ENCODE peak calls at places on chromosomes 6 and 20, in seven cellular contexts. K is neural progenitor cell; G is CD8-positive, alpha-beta memory T cell; D is adrenal gland; Q is neuronal stem cell; Z is CD8-positive, alpha-beta T cell; S is CD4-positive, alpha-beta memory T cell. Y is an unnamed sample. For H3K9me3, the result is how much of the 10 kb centered on the place peaks cover.

GRCh38 chr20:49323622-49324238 is 45.9 kb upstream of the ZNFX1 start:
- DNase-seq in K (no peak), G (no peak), D (peak), Q (no peak), Z (no peak), S (peak), Y (no peak)

GRCh38 chr20:57761413-57761734 is 51.6 kb upstream of the PMEPA1 start:
- DNase-seq in K (no peak), G (no peak), D (no peak), Q (no peak), Z (no peak), S (no peak), Y (no peak)

GRCh38 chr6:108222504-108222903 is 38.3 kb downstream of the SNX3 start:
- DNase-seq in K (no peak), G (no peak), D (no peak), Q (no peak), Z (no peak), S (no peak), Y (no peak)

GRCh38 chr6:34459899-34460593 is 5.8 kb upstream of the PACSIN1 start:
- DNase-seq in K (peak), G (peak), D (peak), Q (no peak), Z (peak), S (peak), Y (no peak)

GRCh38 chr6:158015188-158015506 is 33.5 kb downstream of the SYNJ2 start:
- DNase-seq in K (no peak), G (no peak), D (no peak), Q (no peak), Z (no peak), S (no peak), Y (no peak)

GRCh38 chr6:131349199-131349598 is 213.9 kb downstream of the AKAP7 start:
- DNase-seq in K (no peak), G (no peak), D (no peak), Q (no peak), Z (no peak), S (no peak), Y (no peak)

GRCh38 chr6:158869604-158870417 is 50.6 kb upstream of the EZR start:
- DNase-seq in K (peak), G (peak), D (peak), Q (peak), Z (peak), S (peak), Y (peak)

GRCh38 chr6:15877245-15877644 is 214.4 kb upstream of the DTNBP1 start:
- DNase-seq in K (no peak), G (no peak), D (no peak), Q (no peak), Z (no peak), S (no peak), Y (no peak)

GRCh38 chr6:1771324-1771723 is 161.6 kb downstream of the FOXC1 start:
- DNase-seq in K (no peak), G (no peak), D (no peak), Q (no peak), Z (no peak), S (no peak), Y (no peak)

GRCh38 chr6:143579703-143580102 is 68.2 kb upstream of the FUCA2 start:
- DNase-seq in K (no peak), G (no peak), D (peak), Q (no peak), Z (no peak), S (no peak), Y (no peak)

GRCh38 chr20:54160269-54161007 is 13.3 kb downstream of the CYP24A1 start:
- DNase-seq in K (no peak), G (no peak), D (no peak), Q (no peak), Z (no peak), S (no peak), Y (no peak)

GRCh38 chr20:32135983-32136515 is 26.5 kb downstream of the TM9SF4 start:
- DNase-seq in K (no peak), G (no peak), D (no peak), Q (no peak), Z (no peak), S (no peak), Y (no peak)

GRCh38 chr6:26312501-26313390 is 52.3 kb upstream of the BTN3A2 start:
- DNase-seq in K (peak), G (peak), D (peak), Q (peak), Z (peak), S (peak), Y (peak)

GRCh38 chr6:138113588-138114210 is 6.5 kb upstream of the PERP start:
- DNase-seq in K (no peak), G (no peak), D (no peak), Q (no peak), Z (no peak), S (no peak), Y (no peak)

GRCh38 chr6:31865205-31866118 is 2.8 kb upstream of the NEU1 start:
- DNase-seq in K (no peak), G (no peak), D (no peak), Q (no peak), Z (no peak), S (no peak), Y (no peak)

GRCh38 chr6:13866291-13866690 is 51.9 kb upstream of the MCUR1 start:
- DNase-seq in K (no peak), G (no peak), D (no peak), Q (no peak), Z (no peak), S (no peak), Y (no peak)

GRCh38 chr6:151056230-151056907 is 183.4 kb upstream of the AKAP12 start:
- DNase-seq in K (no peak), G (no peak), D (peak), Q (no peak), Z (no peak), S (no peak), Y (no peak)

GRCh38 chr20:11271920-11272594 is 598.3 kb upstream of the JAG1 start:
- DNase-seq in K (peak), G (no peak), D (no peak), Q (peak), Z (no peak), S (no peak), Y (no peak)

GRCh38 chr6:169983651-169984050 is 232.2 kb downstream of the ERMARD start:
- DNase-seq in K (no peak), G (no peak), D (no peak), Q (no peak), Z (no peak), S (no peak), Y (no peak)
- H3K9me3 ChIP-seq in K (under half), G (under half), D (under half), Q (under half), Z (under half), S (under half), Y (under half)

DNA sequence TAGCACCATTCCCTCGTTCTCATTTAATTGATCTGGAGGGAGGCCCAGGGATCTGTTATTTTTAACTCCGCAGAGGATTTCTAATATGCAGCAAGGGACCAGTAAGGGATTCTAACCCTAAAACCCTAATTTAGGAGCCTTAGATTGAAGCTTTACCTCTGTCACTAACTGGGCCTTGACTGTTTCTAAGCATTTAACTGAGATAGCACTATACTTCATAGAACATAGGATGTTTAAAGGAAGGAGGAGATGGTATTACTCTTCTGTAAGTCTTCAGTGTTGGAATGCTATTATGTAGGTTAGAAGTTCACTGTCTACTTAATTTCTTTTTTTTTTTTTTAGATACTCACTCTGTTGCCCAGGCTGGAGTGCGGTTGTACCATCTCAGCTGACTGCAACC is 242.5 kb downstream of the ZFAND3 start:
- DNase-seq in K (no peak), G (no peak), D (no peak), Q (no peak), Z (no peak), S (no peak), Y (no peak)
- H3K9me3 ChIP-seq in K (under half), G (under half), D (under half), Q (under half), Z (under half), S (under half), Y (under half)

DNA sequence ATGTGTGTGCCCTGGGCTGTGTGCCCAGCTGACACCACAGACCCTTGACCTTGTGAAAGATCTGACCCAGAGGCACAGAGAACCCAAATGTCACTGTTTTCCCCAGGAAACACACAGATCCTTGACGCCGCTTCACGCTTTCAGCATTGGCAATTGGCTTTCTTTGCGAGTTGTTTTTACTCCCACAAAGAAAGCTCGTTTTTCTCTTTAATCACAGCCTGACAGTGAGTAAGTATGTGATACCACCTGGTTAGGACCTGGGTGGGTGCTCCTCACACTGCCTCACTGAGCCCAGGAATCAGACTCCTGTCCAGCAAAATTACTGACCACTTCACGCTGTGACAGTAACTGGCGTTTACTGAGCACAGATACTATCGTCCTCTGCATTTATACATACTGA is 13.0 kb downstream of the RPL10A start:
- DNase-seq in K (no peak), G (no peak), D (no peak), Q (no peak), Z (no peak), S (no peak), Y (no peak)
- H3K9me3 ChIP-seq in K (under half), G (under half), D (under half), Q (under half), Z (under half), S (under half), Y (under half)

GRCh38 chr20:12409501-12409900 is 491.8 kb downstream of the BTBD3 start:
- DNase-seq in K (no peak), G (no peak), D (no peak), Q (no peak), Z (no peak), S (no peak), Y (no peak)
- H3K9me3 ChIP-seq in K (under half), G (under half), D (under half), Q (under half), Z (under half), S (under half), Y (under half)

GRCh38 chr6:167691566-167692312 is 135.0 kb upstream of the AFDN start:
- DNase-seq in K (no peak), G (no peak), D (no peak), Q (no peak), Z (no peak), S (no peak), Y (no peak)

GRCh38 chr6:167687035-167687720 is 139.5 kb upstream of the AFDN start:
- DNase-seq in K (no peak), G (no peak), D (no peak), Q (no peak), Z (no peak), S (no peak), Y (no peak)

GRCh38 chr6:167688123-167688522 is 138.6 kb upstream of the AFDN start:
- DNase-seq in K (no peak), G (no peak), D (no peak), Q (no peak), Z (no peak), S (no peak), Y (no peak)

GRCh38 chr6:167689278-167689677 is 137.4 kb upstream of the AFDN start:
- DNase-seq in K (no peak), G (no peak), D (no peak), Q (no peak), Z (no peak), S (no peak), Y (no peak)

DNA sequence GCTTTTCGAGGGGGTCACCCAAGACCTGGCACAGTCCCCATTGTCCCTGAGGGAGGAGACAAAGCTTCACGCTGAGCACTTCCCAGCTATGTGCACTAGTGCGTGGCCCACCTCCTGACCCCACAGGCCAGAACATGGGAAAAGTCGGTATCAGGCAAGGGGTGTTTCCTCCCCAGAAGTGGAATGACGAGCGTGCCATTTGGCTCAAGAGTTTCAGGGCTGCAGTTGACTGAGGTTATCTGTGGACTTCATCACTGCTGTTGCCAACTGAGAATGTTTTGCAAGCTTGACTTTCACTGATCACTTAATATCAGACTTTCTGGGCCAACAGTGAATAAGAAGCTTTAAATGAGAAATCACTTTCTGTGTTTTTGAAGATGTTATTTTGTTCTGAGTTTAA is 137.0 kb upstream of the AFDN start:
- DNase-seq in K (no peak), G (no peak), D (peak), Q (no peak), Z (no peak), S (no peak), Y (no peak)
- H3K9me3 ChIP-seq in K (under half), G (under half), D (under half), Q (under half), Z (under half), S (under half), Y (under half)

DNA sequence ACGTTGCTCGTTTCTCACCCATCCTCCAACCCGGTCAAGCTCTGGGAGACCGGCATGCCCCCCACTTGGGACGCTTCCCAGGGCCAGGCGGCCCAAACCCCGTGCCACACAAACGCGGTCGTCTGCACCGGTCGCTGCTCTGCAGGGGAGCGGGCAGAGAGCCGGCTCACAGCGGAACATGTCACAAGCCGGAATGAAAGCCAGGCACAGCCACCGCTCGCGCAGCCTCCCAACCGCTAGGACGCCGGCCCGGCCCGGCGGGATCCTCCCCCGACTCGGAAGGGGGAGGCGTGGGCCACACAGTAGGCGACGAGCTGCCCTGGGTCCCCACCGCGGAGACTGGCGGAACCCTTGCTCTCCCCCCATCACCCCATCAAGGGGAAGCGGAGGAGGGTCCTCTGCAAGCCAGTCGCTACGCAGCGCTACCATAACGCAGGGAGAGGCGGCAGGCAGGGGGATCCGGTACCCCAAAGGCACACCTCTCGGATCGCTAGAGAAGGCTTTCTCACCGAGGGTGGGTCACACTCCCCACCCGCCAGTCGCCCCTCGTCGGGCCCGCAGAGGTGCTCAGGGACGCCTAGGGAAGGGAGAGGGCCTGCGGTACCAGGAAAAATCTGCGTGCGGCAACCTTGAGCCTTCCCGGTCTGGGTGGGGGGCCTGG is 768.4 kb upstream of the DEFB115 start:
- DNase-seq in K (no peak), G (no peak), D (peak), Q (no peak), Z (no peak), S (no peak), Y (no peak)
- H3K9me3 ChIP-seq in K (under half), G (under half), D (under half), Q (under half), Z (under half), S (under half), Y (under half)

DNA sequence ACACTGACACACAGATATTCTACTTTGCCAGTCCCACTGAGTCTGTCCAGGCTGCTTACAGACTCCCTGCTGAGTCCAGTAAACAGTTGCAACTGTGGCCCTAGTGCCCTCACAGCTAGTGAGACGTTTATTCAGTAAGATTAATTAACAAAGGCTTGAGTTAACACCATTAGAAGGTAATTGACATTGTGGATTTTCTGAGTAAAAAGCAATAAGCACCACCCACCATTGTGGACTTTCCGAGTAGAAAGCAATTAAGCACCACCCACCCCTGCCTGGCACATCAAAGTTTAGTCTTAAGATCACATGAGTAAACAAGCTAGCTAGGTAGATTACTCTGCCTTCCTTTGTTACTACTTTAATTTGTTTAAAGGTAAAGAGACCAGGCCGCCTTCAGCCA is 408.6 kb upstream of the IMPG1 start:
- DNase-seq in K (peak), G (no peak), D (no peak), Q (no peak), Z (no peak), S (no peak), Y (no peak)
- H3K9me3 ChIP-seq in K (under half), G (under half), D (under half), Q (under half), Z (under half), S (under half), Y (under half)

DNA sequence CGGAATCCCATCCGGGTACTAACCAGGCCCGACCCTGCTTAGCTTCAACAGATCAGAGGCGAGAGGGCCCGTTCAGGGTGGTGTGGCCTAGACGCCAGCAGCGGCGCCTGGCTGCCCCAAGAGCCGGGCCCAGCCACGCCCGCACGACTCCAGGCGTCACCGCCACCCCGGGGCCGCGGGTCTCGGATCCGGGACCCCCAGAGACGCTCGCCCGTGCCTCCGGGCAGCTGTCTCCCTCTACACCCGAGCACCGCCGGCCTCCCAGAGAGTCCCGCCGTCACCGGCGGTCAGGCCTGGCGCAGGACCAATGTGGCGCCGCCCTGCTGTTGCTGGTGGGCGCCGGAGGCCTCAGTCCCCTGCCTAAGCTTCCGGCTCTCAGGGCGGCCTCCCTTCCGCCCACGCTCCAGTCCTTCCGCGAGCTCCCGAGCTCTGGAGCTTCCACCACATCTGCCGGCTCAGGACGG is 441.2 kb upstream of the DEFB115 start:
- DNase-seq in K (no peak), G (no peak), D (no peak), Q (no peak), Z (no peak), S (no peak), Y (no peak)
- H3K9me3 ChIP-seq in K (under half), G (under half), D (under half), Q (under half), Z (under half), S (under half), Y (under half)

DNA sequence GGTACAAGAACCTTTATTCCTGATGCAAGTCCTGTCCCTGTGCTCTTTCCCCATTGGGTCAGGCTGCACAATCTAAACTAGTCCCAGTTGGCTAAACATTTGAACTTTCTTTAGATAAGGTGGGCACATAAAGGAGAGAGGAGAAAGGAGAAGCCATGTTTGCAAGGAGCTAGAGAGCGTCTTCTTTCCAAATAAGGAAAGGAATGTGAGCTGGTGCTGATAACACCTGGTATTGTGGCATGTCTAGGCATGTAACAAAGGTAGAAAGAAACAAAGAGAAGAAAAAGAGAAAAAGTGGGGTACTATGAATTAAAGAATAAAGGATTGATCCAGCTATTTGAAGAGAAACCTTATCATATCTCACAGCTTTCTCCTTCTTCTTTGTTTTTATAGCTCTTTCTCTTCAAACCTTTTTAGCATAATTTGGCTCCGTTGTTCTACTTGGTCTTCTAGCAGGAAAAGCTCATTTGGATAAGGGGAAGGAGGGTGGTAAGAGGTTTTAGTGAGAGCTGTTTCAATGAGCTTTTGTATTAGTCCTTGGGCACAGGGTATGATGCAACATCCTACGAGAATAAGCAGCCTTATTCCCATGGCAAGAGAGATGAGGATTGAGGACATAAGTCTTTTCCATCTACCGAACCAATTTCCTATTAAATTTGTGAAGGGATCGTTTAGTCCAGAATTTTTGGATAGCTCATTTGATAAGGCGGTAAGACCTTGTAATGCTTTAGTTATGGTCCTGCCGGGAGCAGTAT is 415.5 kb upstream of the MAN1A1 start:
- DNase-seq in K (no peak), G (no peak), D (no peak), Q (no peak), Z (no peak), S (no peak), Y (no peak)
- H3K9me3 ChIP-seq in K (under half), G (under half), D (under half), Q (under half), Z (under half), S (under half), Y (under half)

GRCh38 chr6:170022827-170023619 is 267.9 kb downstream of the DLL1 start:
- DNase-seq in K (no peak), G (no peak), D (peak), Q (no peak), Z (no peak), S (no peak), Y (no peak)
- H3K9me3 ChIP-seq in K (under half), G (under half), D (under half), Q (under half), Z (under half), S (under half), Y (under half)

Y was measured in T-helper 17 cell.